ENCODE peak calls at places on chromosomes 6 and 20, in four cellular contexts. R, I, L and D are unnamed samples.

GRCh38 chr6:135217663-135218062 is 36.6 kb downstream of the MYB start:
- DNase-seq in R (no peak), I (no peak), L (no peak), D (no peak)

GRCh38 chr6:137224890-137225198 is 5.7 kb upstream of the IFNGR1 start:
- DNase-seq in R (no peak), I (no peak), L (no peak), D (no peak)

GRCh38 chr20:50223321-50223995 is 32.8 kb downstream of the CEBPB start:
- DNase-seq in R (no peak), I (peak), L (no peak), D (no peak)

GRCh38 chr6:44315506-44315905 is 2.4 kb upstream of the AARS2 start:
- DNase-seq in R (no peak), I (no peak), L (no peak), D (no peak)

GRCh38 chr6:116426551-116426950 is 34.6 kb upstream of the CALHM6 start:
- DNase-seq in R (no peak), I (no peak), L (no peak), D (no peak)

GRCh38 chr6:16402501-16402900 is 164.1 kb downstream of the GMPR start:
- DNase-seq in R (no peak), I (no peak), L (no peak), D (no peak)

GRCh38 chr6:133888931-133889556 is at the start of gene TCF21:
- DNase-seq in R (no peak), I (peak), L (peak), D (no peak)

GRCh38 chr6:147077251-147077650 is 127.0 kb upstream of the STXBP5 start:
- DNase-seq in R (no peak), I (no peak), L (no peak), D (no peak)

GRCh38 chr20:46164166-46164565 is 46.1 kb downstream of the CD40 start:
- DNase-seq in R (no peak), I (no peak), L (no peak), D (no peak)

GRCh38 chr20:10781526-10781925 is 107.7 kb upstream of the JAG1 start:
- DNase-seq in R (no peak), I (no peak), L (no peak), D (no peak)

GRCh38 chr6:142008776-142009175 is 123.9 kb upstream of the GJE1 start:
- DNase-seq in R (no peak), I (no peak), L (no peak), D (no peak)

GRCh38 chr6:35831257-35832007 is 26.3 kb downstream of the LHFPL5 start:
- DNase-seq in R (no peak), I (no peak), L (no peak), D (no peak)

GRCh38 chr6:148523051-148523450 is 180.4 kb downstream of the SASH1 start:
- DNase-seq in R (no peak), I (no peak), L (peak), D (no peak)

GRCh38 chr20:43397147-43397546 is 60.5 kb upstream of the SRSF6 start:
- DNase-seq in R (no peak), I (no peak), L (no peak), D (no peak)

GRCh38 chr20:37494301-37494700 is 26.7 kb upstream of the NNAT start:
- DNase-seq in R (peak), I (no peak), L (no peak), D (no peak)

GRCh38 chr6:81241126-81241525 is 511.4 kb downstream of the TENT5A start:
- DNase-seq in R (no peak), I (no peak), L (peak), D (peak)

GRCh38 chr6:139939189-139939979 is 564.9 kb upstream of the CITED2 start:
- DNase-seq in R (no peak), I (no peak), L (no peak), D (no peak)

GRCh38 chr6:125031385-125031784 is 69.1 kb downstream of the RNF217 start:
- DNase-seq in R (no peak), I (no peak), L (no peak), D (no peak)

GRCh38 chr6:6981923-6982322 is 125.8 kb upstream of the RREB1 start:
- DNase-seq in R (no peak), I (no peak), L (no peak), D (no peak)

GRCh38 chr6:145534986-145535385 is 200.3 kb downstream of the EPM2A start:
- DNase-seq in R (no peak), I (no peak), L (no peak), D (no peak)

GRCh38 chr20:33832113-33832853 is 21.1 kb downstream of the CHMP4B start:
- DNase-seq in R (no peak), I (no peak), L (no peak), D (peak)

GRCh38 chr6:159836294-159837140 is 36.4 kb downstream of the PNLDC1 start:
- DNase-seq in R (no peak), I (no peak), L (peak), D (no peak)

GRCh38 chr6:150685860-150686259 is 86.2 kb downstream of the PLEKHG1 start:
- DNase-seq in R (peak), I (no peak), L (peak), D (no peak)

GRCh38 chr6:153096031-153096430 is 35.1 kb downstream of the RGS17 start:
- DNase-seq in R (no peak), I (no peak), L (peak), D (no peak)

GRCh38 chr6:18509871-18510643 is 122.9 kb downstream of the RNF144B start:
- DNase-seq in R (no peak), I (no peak), L (no peak), D (no peak)

GRCh38 chr6:115898246-115898645 is 162.4 kb downstream of the FRK start:
- DNase-seq in R (no peak), I (no peak), L (peak), D (no peak)

GRCh38 chr6:148867851-148868250 is 121.0 kb downstream of the UST start:
- DNase-seq in R (no peak), I (no peak), L (no peak), D (no peak)

GRCh38 chr6:156175971-156176421 is 601.2 kb upstream of the ARID1B start:
- DNase-seq in R (no peak), I (peak), L (no peak), D (no peak)

GRCh38 chr6:2749972-2750600 is 636 bp downstream of the MYLK4 start:
- DNase-seq in R (peak), I (no peak), L (peak), D (no peak)
- H3K4me3 ChIP-seq in R (no peak), I (no peak), L (no peak), D (peak)

GRCh38 chr20:34945315-34946077 is 10.1 kb downstream of the GSS start:
- DNase-seq in R (no peak), I (no peak), L (peak), D (no peak)
- H3K27ac ChIP-seq in R (no peak), I (peak), L (no peak), D (no peak)

DNA sequence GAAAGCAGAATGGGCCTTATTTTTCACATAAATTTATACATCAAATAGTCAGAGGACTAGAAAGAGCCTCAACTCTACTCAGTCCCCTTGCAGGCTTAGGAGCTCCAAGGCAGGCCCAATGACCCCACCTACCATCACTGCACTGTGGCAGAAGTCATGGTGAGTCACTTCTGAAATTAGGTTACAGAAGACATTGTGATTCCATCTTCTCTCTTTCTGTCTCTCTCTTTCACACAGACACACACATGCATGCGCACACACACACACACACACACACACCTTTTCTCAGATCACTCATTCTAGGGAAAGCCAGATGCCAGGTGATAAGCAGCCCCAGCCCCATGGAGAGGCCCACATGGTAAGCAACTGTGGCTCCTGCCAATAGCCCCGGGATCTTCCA is 103.8 kb downstream of the C6orf118 start:
- DNase-seq in R (no peak), I (no peak), L (no peak), D (no peak)
- H3K9ac ChIP-seq in R (no peak), I (no peak), L (no peak), D (no peak)

GRCh38 chr6:143742955-143743255 is 65.1 kb downstream of the PHACTR2 start:
- DNase-seq in R (no peak), I (no peak), L (no peak), D (no peak)

GRCh38 chr6:143746202-143747119 is 68.7 kb downstream of the PHACTR2 start:
- DNase-seq in R (no peak), I (no peak), L (peak), D (no peak)

GRCh38 chr6:143743256-143744166 is 65.7 kb downstream of the PHACTR2 start:
- DNase-seq in R (no peak), I (no peak), L (peak), D (no peak)

GRCh38 chr6:143745160-143746133 is 67.7 kb downstream of the PHACTR2 start:
- DNase-seq in R (no peak), I (no peak), L (peak), D (peak)

GRCh38 chr6:143744593-143745151 is 66.9 kb downstream of the PHACTR2 start:
- DNase-seq in R (no peak), I (no peak), L (peak), D (no peak)
- H3K4me3 ChIP-seq in R (no peak), I (no peak), L (peak), D (no peak)

DNA sequence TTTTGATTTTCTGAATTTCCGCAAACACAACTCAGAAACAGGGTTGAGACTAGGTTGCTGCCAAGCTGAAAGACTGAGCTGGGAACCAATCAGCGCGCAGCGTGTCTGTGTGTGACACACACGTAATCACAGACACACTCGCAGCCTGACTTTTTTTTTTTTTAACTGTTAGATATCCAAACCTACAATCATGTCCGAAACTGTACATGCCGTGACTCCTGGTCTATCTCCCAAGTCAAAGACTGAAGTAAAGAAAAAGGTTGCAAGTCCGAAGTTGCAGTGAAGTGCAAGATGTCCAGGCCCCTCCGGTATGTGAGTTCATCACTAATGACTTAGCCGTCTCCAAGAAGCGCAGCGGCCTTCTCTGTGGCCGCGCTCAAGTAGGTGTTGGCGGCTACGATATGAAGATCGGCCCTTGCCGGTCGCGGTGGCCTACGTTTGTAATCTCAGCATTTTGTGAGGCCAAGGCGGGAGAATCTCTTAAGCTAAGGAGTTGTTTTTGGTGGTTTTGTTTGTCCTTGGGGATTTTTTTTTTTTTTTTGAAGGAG is 108.2 kb downstream of the HFE start:
- DNase-seq in R (peak), I (peak), L (peak), D (peak)
- H3K27ac ChIP-seq in R (peak), I (peak), L (peak), D (peak)

DNA sequence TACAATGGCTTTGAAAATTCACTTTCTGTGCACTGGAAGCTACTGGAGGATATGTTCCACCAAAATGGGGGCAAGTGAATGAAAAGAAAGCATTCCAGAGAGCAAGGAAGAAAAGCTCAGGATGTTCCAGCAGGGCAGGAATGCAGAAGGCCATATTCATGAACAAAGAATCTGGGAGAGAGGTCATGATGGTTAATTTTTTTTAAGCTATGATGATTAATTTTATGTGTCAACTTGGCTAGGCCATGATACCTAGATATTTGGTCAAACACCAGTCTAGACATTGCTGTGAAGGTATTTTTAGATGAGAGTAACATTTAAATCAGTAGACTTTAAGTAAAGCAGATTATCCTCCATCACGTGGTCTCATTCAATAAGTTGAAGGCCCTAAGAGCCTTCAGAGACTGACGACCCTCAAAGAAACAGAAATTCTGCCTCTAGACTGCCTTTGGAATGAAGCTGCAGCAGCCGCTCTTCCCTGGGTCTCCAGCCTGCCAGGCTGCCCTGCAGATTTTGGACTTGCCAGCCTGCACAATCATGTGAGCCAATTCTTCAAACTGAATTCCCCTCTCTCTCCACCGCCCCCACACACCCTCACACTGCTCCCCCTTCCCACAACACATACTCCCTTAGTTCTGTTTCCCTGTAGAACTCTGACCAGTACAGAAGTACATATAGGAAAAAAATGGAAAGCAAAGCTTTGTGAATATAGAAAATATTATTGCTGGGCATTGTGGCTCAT is 20.0 kb upstream of the GCM1 start:
- DNase-seq in R (no peak), I (no peak), L (no peak), D (no peak)
- H3K9ac ChIP-seq in R (no peak), I (no peak), L (no peak), D (no peak)

GRCh38 chr6:29236634-29237033 is 64.9 kb upstream of the OR14J1 start:
- DNase-seq in R (no peak), I (no peak), L (no peak), D (no peak)
- H3K4me3 ChIP-seq in R (no peak), I (no peak), L (no peak), D (no peak)